ENCODE peak calls at places on chromosome 18, in six cellular contexts. V is glutamatergic neuron, F is WERI-Rb-1, M is fibroblast of lung, S is choroid plexus epithelial cell, J is AG09309. D is an unnamed sample.

GRCh38 chr18:55109818-55110414 is 150.7 kb upstream of the CCDC68 start:
- DNase-seq in V (no peak), F (no peak), J (no peak), S (no peak), M (no peak), D (no peak)

GRCh38 chr18:59950215-59950944 is 50.6 kb downstream of the PMAIP1 start:
- DNase-seq in V (no peak), F (no peak), S (no peak), J (no peak), M (peak; percentile 40), D (no peak)

GRCh38 chr18:57455576-57456129 is 20.5 kb downstream of the ONECUT2 start:
- DNase-seq in F (no peak), V (no peak), S (no peak), J (no peak), M (no peak), D (no peak)

GRCh38 chr18:76499596-76500340 is 4.7 kb upstream of the ZNF516 start:
- DNase-seq in J (no peak), V (no peak), S (no peak), M (no peak), F (no peak), D (no peak)

GRCh38 chr18:50654211-50654610 is 94.3 kb downstream of the MAPK4 start:
- DNase-seq in M (no peak), V (no peak), S (no peak), J (no peak), F (no peak), D (no peak)

GRCh38 chr18:35522130-35522959 is 24.6 kb upstream of the INO80C start:
- DNase-seq in S (peak; percentile 85), V (no peak), F (no peak), M (no peak), J (no peak), D (no peak)

GRCh38 chr18:54149078-54149697 is 75.3 kb downstream of the MBD2 start:
- DNase-seq in V (no peak), J (peak; percentile 72), F (no peak), M (peak; percentile 82), S (peak; percentile 95), D (no peak)

GRCh38 chr18:63317982-63318881 is 1.3 kb downstream of the BCL2 start:
- DNase-seq in V (peak; percentile 74), S (peak; percentile 12), J (no peak), F (no peak), M (no peak), D (peak; percentile 67)

GRCh38 chr18:67525328-67526110 is 9.0 kb upstream of the DSEL start:
- DNase-seq in J (peak; percentile 95), V (no peak), M (peak; percentile 99), F (no peak), S (peak; percentile 99), D (no peak)

GRCh38 chr18:11957636-11958035 is 23.7 kb upstream of the IMPA2 start:
- DNase-seq in M (no peak), J (no peak), V (no peak), S (no peak), F (no peak), D (no peak)

GRCh38 chr18:74895686-74896085 is 298.0 kb downstream of the ZNF407 start:
- DNase-seq in M (peak; percentile 43), J (no peak), S (peak; percentile 54), V (no peak), F (no peak), D (no peak)

GRCh38 chr18:12744103-12744502 is 41.3 kb downstream of the PSMG2 start:
- DNase-seq in J (peak; percentile 33), M (peak; percentile 84), V (no peak), S (peak; percentile 85), F (no peak), D (no peak)

GRCh38 chr18:57957210-57957609 is 86.8 kb upstream of the NEDD4L start:
- DNase-seq in S (no peak), F (no peak), M (no peak), V (no peak), J (no peak), D (no peak)

GRCh38 chr18:78713064-78713463 is 266.6 kb upstream of the SALL3 start:
- DNase-seq in J (no peak), F (no peak), V (no peak), M (no peak), S (no peak), D (no peak)

GRCh38 chr18:54466248-54467005 is 108.7 kb downstream of the C18orf54 start:
- DNase-seq in S (no peak), M (no peak), V (no peak), J (no peak), F (no peak), D (no peak)

GRCh38 chr18:57353940-57354461 is 1.6 kb downstream of the ST8SIA3 start:
- DNase-seq in J (no peak), V (peak; percentile 74), S (peak; percentile 41), F (peak; percentile 64), M (peak; percentile 35), D (no peak)

GRCh38 chr18:71105078-71105819 is 816.4 kb downstream of the SOCS6 start:
- DNase-seq in S (peak; percentile 50), J (no peak), F (no peak), V (no peak), M (peak; percentile 47), D (no peak)

GRCh38 chr18:44826418-44827259 is 146.0 kb downstream of the SETBP1 start:
- DNase-seq in S (peak; percentile 97), V (no peak), F (no peak), M (peak; percentile 96), J (peak; percentile 68), D (no peak)

GRCh38 chr18:8607776-8608682 is 1.2 kb upstream of the RAB12 start:
- DNase-seq in J (no peak), V (no peak), S (peak; percentile 80), M (peak; percentile 74), F (no peak), D (no peak)

GRCh38 chr18:26071725-26072124 is 18.7 kb downstream of the SS18 start:
- DNase-seq in V (no peak), M (no peak), J (no peak), S (peak; percentile 80), F (no peak), D (no peak)

GRCh38 chr18:24177499-24178133 is 38.8 kb downstream of the CABYR start:
- DNase-seq in J (no peak), V (no peak), M (no peak), S (no peak), F (no peak), D (no peak)

GRCh38 chr18:24181806-24182205 is 42.9 kb downstream of the CABYR start:
- DNase-seq in F (no peak), V (no peak), S (peak; percentile 44), M (no peak), J (no peak), D (no peak)

GRCh38 chr18:24180048-24180447 is 41.2 kb downstream of the CABYR start:
- DNase-seq in F (no peak), S (no peak), J (no peak), V (no peak), M (no peak), D (no peak)

GRCh38 chr18:24173997-24174396 is 35.1 kb downstream of the CABYR start:
- DNase-seq in F (no peak), S (no peak), M (no peak), V (no peak), J (no peak), D (no peak)

DNA sequence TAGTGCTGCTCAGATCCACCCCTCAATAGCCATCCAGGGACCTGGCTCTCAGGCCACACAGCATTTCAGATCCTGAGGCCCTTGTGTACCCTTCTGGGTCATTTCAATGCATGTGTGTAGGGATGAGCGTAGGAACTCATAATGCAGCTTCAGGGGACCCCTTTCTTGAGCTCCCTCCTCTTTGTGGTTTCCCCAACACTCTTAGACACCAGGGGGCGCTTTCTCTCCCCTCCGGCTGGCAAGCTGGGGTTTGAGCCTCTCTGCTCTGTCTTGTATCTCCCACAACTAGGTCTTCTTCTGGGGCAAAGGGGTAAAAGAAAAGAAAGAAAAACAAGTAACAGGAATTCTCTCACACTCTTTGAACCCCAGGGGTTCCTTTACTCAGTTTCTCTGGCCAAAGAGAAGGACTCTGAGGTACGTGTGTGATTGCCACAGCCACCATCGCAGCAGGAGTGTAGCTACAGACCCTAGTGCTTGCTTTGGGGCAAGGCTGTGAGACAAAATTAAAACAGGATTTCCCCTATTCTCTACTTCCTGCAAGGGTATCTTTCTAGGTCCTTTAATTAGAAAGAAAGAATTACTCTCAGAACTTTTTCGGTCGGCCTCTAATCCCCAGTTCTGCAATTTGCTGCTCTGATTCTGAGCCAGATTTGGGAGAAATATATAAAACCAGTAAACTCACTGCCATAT is 38.0 kb downstream of the CABYR start:
- DNase-seq in J (no peak), M (peak; percentile 62), S (peak; percentile 68), F (peak; percentile 67), V (peak; percentile 79), D (no peak)
- TF ChIP-seq CTCF in J (peak; percentile 88), M (peak; percentile 82), S (peak; percentile 90), F (peak; percentile 87), V (peak; percentile 72), D (peak; percentile 82)

GRCh38 chr18:32922951-32923430 is 150.2 kb upstream of the KLHL14 start:
- DNase-seq in F (peak; percentile 8), S (no peak), V (no peak), J (no peak), M (no peak), D (no peak)

GRCh38 chr18:32920796-32921787 is 148.3 kb upstream of the KLHL14 start:
- DNase-seq in M (peak; percentile 95), J (peak; percentile 85), F (no peak), S (peak; percentile 97), V (no peak), D (no peak)

GRCh38 chr18:32918692-32919250 is 145.9 kb upstream of the KLHL14 start:
- DNase-seq in M (no peak), S (no peak), F (no peak), J (no peak), V (no peak), D (no peak)

GRCh38 chr18:32915526-32915925 is 142.7 kb upstream of the KLHL14 start:
- DNase-seq in V (no peak), M (no peak), J (no peak), S (no peak), F (no peak), D (no peak)

GRCh38 chr18:32919799-32920198 is 147.0 kb upstream of the KLHL14 start:
- DNase-seq in F (peak; percentile 65), J (no peak), S (peak; percentile 51), V (peak; percentile 22), M (no peak), D (no peak)
- TF ChIP-seq CTCF in F (peak; percentile 83), J (peak; percentile 30), S (peak; percentile 63), V (peak; percentile 36), M (peak; percentile 20), D (no peak)

GRCh38 chr18:3441290-3441689 is 8.7 kb upstream of the TGIF1 start:
- DNase-seq in V (no peak), M (peak; percentile 51), S (peak; percentile 65), J (no peak), F (peak; percentile 31), D (no peak)
- TF ChIP-seq CTCF in V (no peak), M (peak; percentile 39), S (peak; percentile 59), J (peak; percentile 49), F (peak; percentile 45), D (peak; percentile 31)

GRCh38 chr18:37298816-37299215 is 266.8 kb downstream of the CELF4 start:
- DNase-seq in F (no peak), J (no peak), S (no peak), V (no peak), M (no peak), D (peak; percentile 30)

GRCh38 chr18:37302519-37302918 is 263.1 kb downstream of the CELF4 start:
- DNase-seq in F (no peak), J (no peak), S (no peak), V (no peak), M (no peak), D (no peak)

GRCh38 chr18:37294951-37295350 is 270.6 kb downstream of the CELF4 start:
- DNase-seq in V (peak; percentile 71), J (no peak), F (peak; percentile 73), M (no peak), S (peak; percentile 19), D (no peak)

GRCh38 chr18:37299471-37300304 is 265.9 kb downstream of the CELF4 start:
- DNase-seq in S (peak; percentile 98), F (no peak), J (peak; percentile 87), M (peak; percentile 97), V (no peak), D (no peak)

GRCh38 chr18:37297106-37297505 is 268.5 kb downstream of the CELF4 start:
- DNase-seq in M (no peak), S (no peak), F (no peak), J (no peak), V (no peak), D (no peak)
- TF ChIP-seq CTCF in M (no peak), S (no peak), F (no peak), J (no peak), V (no peak), D (no peak)

D was measured in CD14-positive monocyte.